ENCODE peak calls at places on chromosomes 7 and 10, in nine cellular contexts. P is dorsolateral prefrontal cortex, E is colonic mucosa, U is GM12865, J is AG10803, N is mucosa of descending colon, F is lower leg skin, S is upper lobe of left lung, I is lung. V is an unnamed sample.

GRCh38 chr10:60576130-60577069 is 186.7 kb upstream of the ANK3 start:
- DNase-seq in P (no peak), E (no peak), U (no peak), J (no peak), N (no peak), F (no peak), S (no peak), I (no peak), V (no peak)

GRCh38 chr7:118006979-118007378 is 133.7 kb upstream of the CTTNBP2 start:
- DNase-seq in P (no peak), E (no peak), U (no peak), J (no peak), N (no peak), F (no peak), S (no peak), I (no peak), V (peak; percentile 46)

GRCh38 chr7:80369321-80369720 is 142.5 kb downstream of the GNAT3 start:
- DNase-seq in P (no peak), E (no peak), U (no peak), J (no peak), N (no peak), F (no peak), S (no peak), I (no peak), V (no peak)

GRCh38 chr10:62512732-62513475 is 138.7 kb downstream of the ZNF365 start:
- DNase-seq in P (no peak), E (no peak), U (no peak), J (peak; percentile 28), N (no peak), F (no peak), S (no peak), I (no peak), V (no peak)

GRCh38 chr10:131921191-131921590 is 20.4 kb downstream of the PPP2R2D start:
- DNase-seq in P (peak; percentile 60), E (no peak), U (peak; percentile 47), J (no peak), N (no peak), F (no peak), S (no peak), I (no peak), V (no peak)

GRCh38 chr10:33133557-33133956 is 175.5 kb upstream of the ITGB1 start:
- DNase-seq in P (no peak), E (no peak), U (no peak), J (peak; percentile 60), N (no peak), F (no peak), S (no peak), I (no peak), V (no peak)

GRCh38 chr10:44647877-44648542 is 263.1 kb upstream of the CXCL12 start:
- DNase-seq in P (no peak), E (peak; percentile 30), U (no peak), J (peak; percentile 99), N (no peak), F (no peak), S (no peak), I (no peak), V (no peak)

GRCh38 chr7:35280854-35281253 is 27.0 kb upstream of the TBX20 start:
- DNase-seq in P (no peak), E (no peak), U (no peak), J (no peak), N (no peak), F (no peak), S (no peak), I (no peak), V (no peak)

GRCh38 chr10:86053675-86054074 is 312.9 kb downstream of the GRID1 start:
- DNase-seq in P (no peak), E (no peak), U (no peak), J (no peak), N (no peak), F (no peak), S (no peak), I (no peak), V (no peak)

GRCh38 chr7:70619659-70620058 is 512.3 kb upstream of the GALNT17 start:
- DNase-seq in P (no peak), E (no peak), U (no peak), J (no peak), N (no peak), F (no peak), S (no peak), I (no peak), V (no peak)

GRCh38 chr10:7561216-7561893 is 105.4 kb downstream of the ITIH5 start:
- DNase-seq in P (no peak), E (peak; percentile 25), U (no peak), J (peak; percentile 47), N (no peak), F (no peak), S (no peak), I (no peak), V (peak; percentile 78)

GRCh38 chr7:1087462-1087809 is 477 bp upstream of the GPER1 start:
- DNase-seq in P (no peak), E (no peak), U (no peak), J (peak; percentile 88), N (no peak), F (no peak), S (no peak), I (no peak), V (no peak)

GRCh38 chr7:27647052-27647451 is 15.6 kb downstream of the HIBADH start:
- DNase-seq in P (no peak), E (no peak), U (no peak), J (peak; percentile 30), N (no peak), F (no peak), S (no peak), I (no peak), V (no peak)

GRCh38 chr10:361203-362135 is 226.2 kb downstream of the ZMYND11 start:
- DNase-seq in P (no peak), E (no peak), U (no peak), J (no peak), N (no peak), F (no peak), S (no peak), I (no peak), V (peak; percentile 76)

GRCh38 chr7:12588259-12588904 is 17.9 kb downstream of the SCIN start:
- DNase-seq in P (no peak), E (no peak), U (no peak), J (no peak), N (no peak), F (no peak), S (no peak), I (no peak), V (no peak)

GRCh38 chr10:133520193-133520738 is 6.9 kb upstream of the CYP2E1 start:
- DNase-seq in P (peak; percentile 86), E (peak; percentile 88), U (peak; percentile 79), J (peak; percentile 63), N (peak; percentile 93), F (peak; percentile 43), S (peak; percentile 82), I (peak; percentile 84), V (peak; percentile 94)

GRCh38 chr7:140136108-140136507 is 40.7 kb downstream of the KDM7A start:
- DNase-seq in P (no peak), E (no peak), U (no peak), J (no peak), N (no peak), F (no peak), S (no peak), I (no peak), V (no peak)

DNA sequence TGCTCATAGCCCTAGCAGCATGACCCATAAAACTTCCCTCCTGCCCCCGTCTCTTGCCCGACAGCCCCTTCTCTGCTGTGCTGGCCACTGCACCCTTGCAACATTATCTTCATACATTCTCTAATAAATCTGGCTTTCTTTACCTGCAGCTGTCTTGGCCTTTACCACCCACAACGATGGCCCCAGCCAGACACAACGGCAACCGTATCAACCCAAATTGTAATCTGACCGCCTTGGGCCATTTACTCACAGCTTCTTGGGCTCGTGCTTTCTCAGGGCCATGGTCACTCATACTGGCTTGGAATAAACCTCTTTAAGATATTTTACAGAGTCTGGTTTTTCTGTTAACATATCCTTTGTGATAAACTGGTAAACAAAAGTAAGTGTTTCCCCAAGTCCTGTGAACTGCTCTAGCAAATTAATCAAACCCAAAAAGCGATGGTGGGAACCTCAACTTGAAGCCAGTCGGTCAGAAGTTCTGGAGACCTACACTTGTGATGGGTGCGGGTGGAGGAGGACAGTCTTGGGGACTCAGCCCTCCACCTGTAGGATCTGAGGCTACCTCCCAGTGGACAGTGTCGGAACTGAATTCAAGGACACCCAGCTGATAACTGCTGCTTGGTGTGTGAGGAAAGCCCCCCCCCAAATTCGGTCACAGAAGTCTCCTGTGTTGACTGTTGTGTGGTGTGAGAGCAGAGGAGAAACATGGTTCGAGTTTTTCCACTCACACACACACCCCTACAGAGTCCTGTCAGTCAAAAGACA is 87.6 kb upstream of the ATP6V0A4 start:
- DNase-seq in P (no peak), E (no peak), U (peak; percentile 12), J (no peak), N (no peak), F (no peak), S (no peak), I (no peak), V (no peak)
- TF ChIP-seq CTCF in P (no peak), E (no peak), U (peak; percentile 10), J (no peak), N (no peak), F (no peak), S (no peak), I (no peak), V (no peak)

GRCh38 chr10:34280599-34281374 is 534.3 kb downstream of the PARD3 start:
- DNase-seq in P (no peak), E (no peak), U (no peak), J (peak; percentile 96), N (no peak), F (peak; percentile 75), S (no peak), I (no peak), V (no peak)
- H3K4me3 ChIP-seq in P (no peak overlapping the region), E (no peak overlapping the region), U (no peak overlapping the region), J (no peak overlapping the region), N (no peak overlapping the region), F (no peak overlapping the region), S (no peak overlapping the region), I (no peak overlapping the region), V (no peak overlapping the region)

DNA sequence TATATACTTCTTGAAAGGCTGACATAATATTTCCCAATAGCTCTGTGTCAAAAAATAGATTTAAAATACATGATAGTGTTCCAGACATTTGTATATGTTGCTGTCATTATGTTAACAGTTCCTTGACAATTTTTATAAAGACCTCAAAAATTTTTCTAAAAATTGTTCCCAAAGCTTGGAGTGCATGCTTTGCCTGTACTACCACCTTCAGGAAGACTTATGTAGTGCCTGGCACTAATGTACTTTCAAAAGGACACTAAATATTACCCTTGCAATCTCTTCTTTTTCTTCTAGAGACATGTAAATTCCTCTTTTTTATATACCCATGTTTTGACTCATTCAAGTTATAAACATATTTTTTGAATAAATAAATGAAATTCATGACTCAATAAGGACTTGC is 48.0 kb upstream of the SP8 start:
- DNase-seq in P (no peak), E (no peak), U (no peak), J (no peak), N (no peak), F (no peak), S (no peak), I (no peak), V (no peak)
- TF ChIP-seq CTCF in P (peak; percentile 23), E (no peak), U (peak; percentile 22), J (no peak), N (no peak), F (no peak), S (no peak), I (no peak), V (peak; percentile 11)

DNA sequence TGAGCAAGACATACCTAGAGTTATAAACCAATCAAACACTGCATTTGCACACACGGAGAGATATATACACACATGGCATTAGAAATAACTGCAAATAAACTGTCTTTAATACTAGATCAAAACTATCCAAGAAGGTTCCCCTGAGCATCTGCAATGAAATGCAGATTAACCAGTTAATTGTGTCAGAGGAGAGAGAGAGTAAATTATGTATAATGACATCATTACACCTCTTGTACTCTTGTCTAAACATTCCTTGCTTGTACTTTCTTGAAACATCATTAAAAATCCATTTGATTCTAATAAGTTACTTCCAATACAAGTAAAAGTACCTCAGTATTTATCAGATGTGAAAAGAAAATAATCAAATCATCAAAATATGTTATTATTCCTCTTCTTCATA is 932 bp downstream of the ANKRD22 start:
- DNase-seq in P (no peak), E (no peak), U (no peak), J (no peak), N (no peak), F (no peak), S (no peak), I (no peak), V (no peak)
- H3K4me3 ChIP-seq in P (no peak overlapping the region), E (peak overlapping the region; percentile 26), U (no peak overlapping the region), J (no peak overlapping the region), N (no peak overlapping the region), F (no peak overlapping the region), S (no peak overlapping the region), I (no peak overlapping the region), V (no peak overlapping the region)